ENCODE peak calls at places on chromosomes 13 and 19, in eight cellular contexts. P is CD8-positive, alpha-beta T cell; O is Caco-2; I is dermis microvascular lymphatic vessel endothelial cell; D is EH; F is naive B cell; N is activated CD4-positive, alpha-beta T cell treated with anti-CD3 and anti-CD28 coated beads, Interleukin-2, amount 50 U/mL, for 1 hour; G is activated gamma-delta T cell treated with anti-CD3 and anti-CD28 coated beads, Interleukin-2, amount 50 U/mL, for 16 hours. B is an unnamed sample.

GRCh38 chr19:17259118-17259780 is 5.3 kb downstream of the USHBP1 start:
- DNase-seq in G (no peak), N (no peak), P (no peak), O (no peak), D (no peak), F (no peak), I (no peak), B (no peak)

GRCh38 chr13:31987071-31987470 is 44.5 kb upstream of the FRY start:
- DNase-seq in P (no peak), N (no peak), I (no peak), G (no peak), O (no peak), F (no peak), D (no peak), B (no peak)

GRCh38 chr19:19531951-19532805 is 3.5 kb downstream of the YJEFN3 start:
- DNase-seq in P (peak), N (peak), F (peak), G (peak), O (peak), I (peak), D (peak), B (peak)

GRCh38 chr13:50365300-50365682 is 350.0 kb downstream of the KCNRG start:
- DNase-seq in F (no peak), I (no peak), D (no peak), N (peak), O (no peak), P (no peak), G (no peak), B (no peak)

GRCh38 chr13:50319603-50320296 is 304.5 kb downstream of the KCNRG start:
- DNase-seq in O (no peak), I (no peak), D (peak), G (no peak), N (no peak), P (no peak), F (no peak), B (no peak)

GRCh38 chr13:111184685-111185401 is 69.7 kb downstream of the ARHGEF7 start:
- DNase-seq in F (peak), I (no peak), G (no peak), P (peak), O (no peak), N (no peak), D (no peak), B (no peak)

GRCh38 chr19:45515807-45516401 is 8.6 kb downstream of the VASP start:
- DNase-seq in P (no peak), O (no peak), I (no peak), D (no peak), G (no peak), F (no peak), N (no peak), B (no peak)

GRCh38 chr19:41882568-41883462 is at the start of gene ARHGEF1:
- DNase-seq in D (peak), N (peak), I (no peak), P (peak), F (peak), O (no peak), G (peak), B (peak)

GRCh38 chr19:53868091-53868891 is 608 bp downstream of the MYADM start:
- DNase-seq in N (peak), D (peak), I (no peak), F (no peak), P (peak), O (peak), G (no peak), B (no peak)

GRCh38 chr19:3668331-3669133 is 31.7 kb downstream of the PIP5K1C start:
- DNase-seq in D (peak), P (no peak), I (no peak), N (no peak), O (no peak), F (no peak), G (no peak), B (no peak)

GRCh38 chr19:38142176-38143035 is 81.6 kb downstream of the DPF1 start:
- DNase-seq in F (no peak), O (peak), N (peak), G (no peak), P (peak), D (peak), I (peak), B (peak)

GRCh38 chr13:77056886-77057285 is 29.9 kb upstream of the FBXL3 start:
- DNase-seq in I (no peak), F (no peak), N (no peak), G (no peak), O (no peak), P (no peak), D (no peak), B (no peak)

GRCh38 chr13:44879452-44880058 is 109.7 kb downstream of the NUFIP1 start:
- DNase-seq in F (no peak), D (peak), O (peak), G (no peak), I (peak), P (no peak), N (no peak), B (no peak)

GRCh38 chr19:9296336-9296735 is 13.3 kb downstream of the ZNF699 start:
- DNase-seq in O (no peak), D (peak), P (no peak), N (no peak), F (no peak), G (no peak), I (no peak), B (no peak)

GRCh38 chr19:2334986-2335846 is 6.7 kb downstream of the SPPL2B start:
- DNase-seq in I (no peak), G (no peak), O (no peak), F (no peak), D (no peak), N (no peak), P (no peak), B (no peak)

GRCh38 chr13:20828540-20829364 is 55.0 kb upstream of the EEF1AKMT1 start:
- DNase-seq in F (peak), I (peak), P (peak), N (peak), D (peak), G (peak), O (no peak), B (peak)

B was measured in cerebellum.